ENCODE peak calls at places on chromosomes 13 and 19, in eight cellular contexts. F is astrocyte of the spinal cord; Z is adrenal gland; D is adipocyte; E is fibroblast of lung; Y is fibroblast of the aortic adventitia; K is GM12865; O is CD8-positive, alpha-beta memory T cell. A is an unnamed sample.

GRCh38 chr13:112354330-112355273 is 21.6 kb upstream of the SPACA7 start:
- DNase-seq in D (no peak), E (no peak), Z (no peak), O (no peak), K (no peak), Y (no peak), F (no peak), A (no peak)

GRCh38 chr13:43441916-43442315 is 344.9 kb downstream of the ENOX1 start:
- DNase-seq in O (no peak), D (no peak), Y (no peak), E (no peak), F (no peak), Z (no peak), K (no peak), A (no peak)

GRCh38 chr13:44978328-44978727 is 10.9 kb downstream of the NUFIP1 start:
- DNase-seq in O (no peak), E (no peak), F (no peak), K (no peak), D (no peak), Z (no peak), Y (no peak), A (no peak)

GRCh38 chr13:92074658-92075057 is 676.2 kb downstream of the GPC5 start:
- DNase-seq in F (peak; percentile 14), O (no peak), D (no peak), K (peak; percentile 9), E (no peak), Z (no peak), Y (no peak), A (no peak)

GRCh38 chr19:48596679-48597465 is 9.7 kb upstream of the SPACA4 start:
- DNase-seq in E (no peak), D (no peak), O (peak; percentile 60), Z (no peak), Y (no peak), K (peak; percentile 67), F (no peak), A (no peak)

GRCh38 chr19:53927745-53928144 is 18.7 kb downstream of the CACNG7 start:
- DNase-seq in F (peak; percentile 54), O (no peak), E (peak; percentile 58), K (peak; percentile 2), Y (peak; percentile 77), Z (peak; percentile 18), D (peak; percentile 74), A (peak; percentile 43)

GRCh38 chr19:54179921-54180452 is 7.0 kb upstream of the TMC4 start:
- DNase-seq in K (no peak), E (peak; percentile 64), Z (no peak), O (no peak), F (peak; percentile 84), D (peak; percentile 51), Y (peak; percentile 35), A (no peak)

GRCh38 chr19:50791594-50792245 is 1.5 kb downstream of the ACP4 start:
- DNase-seq in Z (no peak), O (no peak), K (no peak), F (no peak), Y (no peak), E (no peak), D (no peak), A (no peak)

GRCh38 chr19:15337202-15337601 is 4.9 kb upstream of the BRD4 start:
- DNase-seq in E (peak; percentile 62), F (peak; percentile 58), Z (no peak), Y (peak; percentile 70), K (no peak), D (peak; percentile 65), O (no peak), A (no peak)

GRCh38 chr19:15331419-15332310 is 674 bp downstream of the BRD4 start:
- DNase-seq in Z (peak; percentile 54), E (peak; percentile 33), Y (no peak), O (peak; percentile 76), F (peak; percentile 12), D (peak; percentile 80), K (peak; percentile 67), A (no peak)

GRCh38 chr19:15328312-15328711 is 4.0 kb downstream of the BRD4 start:
- DNase-seq in O (no peak), K (no peak), F (no peak), D (no peak), Y (no peak), E (peak; percentile 35), Z (no peak), A (no peak)

GRCh38 chr19:15330801-15331418 is 1.4 kb downstream of the BRD4 start:
- DNase-seq in K (peak; percentile 41), O (no peak), F (peak; percentile 73), D (peak; percentile 82), Z (peak; percentile 41), E (peak; percentile 86), Y (peak; percentile 64), A (no peak)

DNA sequence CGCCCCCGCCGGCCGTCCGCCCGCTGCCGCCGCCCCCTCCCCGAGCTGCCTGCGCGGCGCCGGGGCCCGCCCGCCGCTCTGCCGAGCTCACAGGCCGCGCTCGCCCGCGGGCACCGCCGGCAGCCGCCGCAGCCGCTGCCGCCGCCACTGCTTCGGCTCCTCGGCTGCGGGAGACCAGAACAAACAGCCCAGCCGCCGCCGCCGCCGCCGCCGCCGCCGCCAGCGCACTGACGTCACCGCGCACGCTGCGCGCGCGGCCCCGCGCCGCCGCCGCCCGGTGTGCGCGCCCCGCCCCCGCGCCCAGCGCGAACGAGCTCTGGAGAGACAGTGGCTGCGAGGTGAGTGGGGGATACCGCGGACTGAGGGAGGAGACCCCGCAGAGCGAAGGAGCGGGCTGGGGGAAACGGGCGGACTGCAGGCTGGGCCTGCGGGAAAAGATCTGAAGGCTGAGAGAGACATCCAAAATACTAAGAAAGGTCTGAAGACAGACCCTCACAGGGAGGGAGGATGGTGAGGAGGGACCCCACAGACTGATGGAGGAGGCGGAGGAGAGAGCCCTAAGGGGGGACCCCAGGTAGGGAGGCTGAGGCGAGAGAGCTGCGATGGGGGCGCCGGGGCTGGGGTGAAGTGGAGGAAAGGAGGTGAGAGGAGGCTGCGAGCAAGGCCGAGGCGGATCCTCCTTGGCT is at the start of gene BRD4:
- DNase-seq in E (peak; percentile 54), F (peak; percentile 25), Y (peak; percentile 37), Z (peak; percentile 65), K (peak; percentile 81), D (peak; percentile 86), O (peak; percentile 85), A (no peak)
- H3K4me3 ChIP-seq in E (peak within 1 kb of the TSS; percentile 94), F (peak within 1 kb of the TSS; percentile 90), Y (peak within 1 kb of the TSS; percentile 91), Z (peak within 1 kb of the TSS; percentile 88), K (peak within 1 kb of the TSS; percentile 100), D (peak within 1 kb of the TSS; percentile 98), O (peak within 1 kb of the TSS; percentile 80), A (peak within 1 kb of the TSS; percentile 90)

GRCh38 chr19:19032420-19033175 is 719 bp downstream of the SUGP2 start:
- DNase-seq in Z (peak; percentile 91), F (peak; percentile 94), D (peak; percentile 83), K (peak; percentile 95), O (peak; percentile 80), Y (peak; percentile 93), E (peak; percentile 95), A (peak; percentile 77)

GRCh38 chr19:19033426-19034203 is at the start of the genes ARMC6 and SUGP2:
- DNase-seq in Z (peak; percentile 86), O (peak; percentile 93), F (peak; percentile 85), Y (peak; percentile 83), D (peak; percentile 94), E (peak; percentile 77), K (peak; percentile 95), A (peak; percentile 66)

GRCh38 chr19:19028526-19028925 is 4.8 kb downstream of the SUGP2 start:
- DNase-seq in Z (no peak), F (no peak), E (no peak), D (no peak), Y (no peak), O (no peak), K (no peak), A (no peak)

GRCh38 chr19:19034204-19034624 is 811 bp downstream of the ARMC6 start:
- DNase-seq in E (peak; percentile 60), O (peak; percentile 75), D (peak; percentile 62), K (peak; percentile 90), Z (peak; percentile 71), Y (peak; percentile 43), F (peak; percentile 58), A (peak; percentile 46)

DNA sequence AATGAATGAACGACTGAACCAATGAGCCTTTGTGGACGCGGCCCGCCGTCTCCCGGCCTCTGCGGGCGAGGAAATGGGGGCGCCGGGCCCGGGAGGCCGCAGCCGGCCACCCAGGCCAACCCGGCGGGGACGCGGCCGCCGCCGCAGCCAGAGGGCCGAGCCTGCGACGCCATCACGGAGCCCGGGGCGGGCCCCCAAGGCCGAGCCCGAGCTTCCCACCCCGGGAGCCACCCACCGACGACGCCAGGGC is 216 bp downstream of the SUGP2 start:
- DNase-seq in Y (no peak), Z (no peak), D (no peak), E (no peak), O (no peak), F (no peak), K (no peak), A (no peak)
- H3K4me3 ChIP-seq in Y (peak overlapping the region; percentile 92), Z (peak overlapping the region; percentile 86), D (peak overlapping the region; percentile 96), E (peak overlapping the region; percentile 96), O (peak overlapping the region; percentile 46), F (peak overlapping the region; percentile 95), K (peak overlapping the region; percentile 100), A (peak overlapping the region; percentile 97)

GRCh38 chr13:49995535-49996165 is 1.2 kb upstream of the TRIM13 start:
- DNase-seq in E (peak; percentile 40), Y (peak; percentile 34), F (peak; percentile 40), O (no peak), D (peak; percentile 39), Z (no peak), K (peak; percentile 57), A (no peak)

GRCh38 chr13:49996166-49996915 is 501 bp upstream of the TRIM13 start:
- DNase-seq in K (peak; percentile 95), Y (peak; percentile 88), F (peak; percentile 94), D (peak; percentile 98), Z (peak; percentile 93), O (peak; percentile 88), E (peak; percentile 93), A (peak; percentile 24)

GRCh38 chr13:49997935-49998334 is 1.1 kb downstream of the TRIM13 start:
- DNase-seq in O (no peak), E (no peak), D (peak; percentile 30), Y (peak; percentile 23), Z (no peak), K (no peak), F (no peak), A (no peak)

GRCh38 chr13:49996951-49997895 is at the start of gene TRIM13:
- DNase-seq in E (peak; percentile 88), D (peak; percentile 95), O (peak; percentile 86), Z (peak; percentile 86), F (peak; percentile 95), Y (peak; percentile 89), K (peak; percentile 94), A (peak; percentile 65)

DNA sequence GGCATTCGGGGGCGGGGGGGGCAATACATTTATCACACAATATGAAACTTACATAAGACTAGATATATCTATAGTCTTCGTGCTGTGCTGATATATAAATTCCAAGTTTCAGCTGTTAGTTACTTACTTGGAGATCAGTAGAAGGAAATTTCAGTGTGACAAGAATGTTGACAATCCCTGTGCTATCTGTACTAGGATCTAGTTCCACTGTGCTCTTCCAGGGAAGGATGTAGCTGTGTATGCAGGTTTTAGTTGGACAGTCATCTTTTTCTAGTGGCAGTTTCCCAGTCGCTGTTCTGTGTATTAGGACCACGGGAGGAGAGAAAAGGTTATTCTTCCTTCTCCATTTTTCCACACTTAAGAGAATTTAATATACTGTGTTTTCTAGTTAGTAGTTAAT is 3.2 kb upstream of the TRIM13 start:
- DNase-seq in D (no peak), Z (no peak), F (no peak), O (no peak), Y (no peak), K (no peak), E (no peak), A (no peak)
- H3K4me3 ChIP-seq in D (no peak overlapping the region), Z (no peak overlapping the region), F (no peak overlapping the region), O (no peak overlapping the region), Y (no peak overlapping the region), K (no peak overlapping the region), E (no peak overlapping the region), A (no peak overlapping the region)

DNA sequence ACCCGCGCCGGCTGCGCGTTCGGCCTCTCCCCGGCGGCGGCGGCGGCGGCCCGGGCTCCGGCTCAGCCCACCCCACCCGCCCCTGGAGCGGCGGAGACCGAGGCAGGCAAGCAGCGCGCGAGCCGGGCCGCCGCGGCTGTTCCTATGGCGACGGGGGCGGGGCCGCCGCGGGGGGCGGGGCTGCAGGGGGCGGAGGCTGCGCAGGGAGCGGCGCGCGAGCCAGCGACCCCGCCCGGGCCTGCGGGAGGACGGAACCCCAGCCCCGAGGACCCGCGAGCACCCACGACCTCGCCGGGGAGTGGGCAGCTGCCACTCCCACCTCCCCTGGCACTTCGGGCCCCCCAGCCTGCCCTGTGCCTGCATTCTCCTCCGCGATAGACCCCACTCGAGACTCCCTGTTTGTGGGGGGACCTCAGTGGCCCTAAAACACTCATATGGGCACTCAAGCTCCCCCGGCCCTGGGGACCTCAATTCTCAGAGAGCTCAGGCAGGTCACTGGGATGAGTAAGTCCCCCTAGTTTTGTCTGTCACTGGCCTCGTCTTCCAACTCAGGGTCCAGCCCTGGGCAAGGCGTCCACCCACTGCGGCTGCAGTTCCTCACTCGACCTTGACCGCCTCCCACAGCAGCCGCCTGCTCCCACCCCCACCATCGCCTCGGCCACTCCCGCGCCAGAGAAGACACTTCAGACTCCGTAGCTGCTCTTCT is at the start of gene CTXN1:
- DNase-seq in Z (peak; percentile 89), K (peak; percentile 72), D (peak; percentile 81), Y (peak; percentile 31), F (peak; percentile 35), O (peak; percentile 84), E (peak; percentile 40), A (no peak)
- H3K4me3 ChIP-seq in Z (no peak within 1 kb of the TSS), K (no peak within 1 kb of the TSS), D (peak within 1 kb of the TSS; percentile 78), Y (peak within 1 kb of the TSS; percentile 56), F (peak within 1 kb of the TSS; percentile 41), O (no peak within 1 kb of the TSS), E (peak within 1 kb of the TSS; percentile 41), A (peak within 1 kb of the TSS; percentile 44)

A was measured in HFF-Myc.